ENCODE peak calls at places on chromosomes 12 and 14, in four cellular contexts. One of them, this sample, is unnamed.

GRCh38 chr14:101198398-101199027 is 295.0 kb upstream of the RTL1 start:
- DNase-seq in IMR-90: no peak
- DNase-seq in upper lobe of left lung: peak; percentile 64
- DNase-seq in vagina: peak; percentile 67
- DNase-seq in this sample: peak; percentile 30

GRCh38 chr12:6699989-6700645 is 498 bp downstream of the PIANP start:
- DNase-seq in IMR-90: no peak
- DNase-seq in upper lobe of left lung: peak; percentile 74
- DNase-seq in vagina: no peak
- DNase-seq in this sample: no peak

GRCh38 chr12:122031342-122032216 is 9.9 kb downstream of the BCL7A start:
- DNase-seq in IMR-90: no peak
- DNase-seq in upper lobe of left lung: no peak
- DNase-seq in vagina: no peak
- DNase-seq in this sample: no peak

GRCh38 chr14:76201162-76201561 is 49.4 kb downstream of the GPATCH2L start:
- DNase-seq in IMR-90: peak; percentile 98
- DNase-seq in upper lobe of left lung: no peak
- DNase-seq in vagina: no peak
- DNase-seq in this sample: no peak

GRCh38 chr12:125121095-125121494 is 55.9 kb downstream of the AACS start:
- DNase-seq in IMR-90: no peak
- DNase-seq in upper lobe of left lung: no peak
- DNase-seq in vagina: no peak
- DNase-seq in this sample: no peak

GRCh38 chr12:113056381-113056630 is 224 bp upstream of the DTX1 start:
- DNase-seq in IMR-90: no peak
- DNase-seq in upper lobe of left lung: no peak
- DNase-seq in vagina: no peak
- DNase-seq in this sample: no peak

GRCh38 chr12:51471465-51471864 is 46.8 kb downstream of the SLC4A8 start:
- DNase-seq in IMR-90: no peak
- DNase-seq in upper lobe of left lung: no peak
- DNase-seq in vagina: no peak
- DNase-seq in this sample: no peak

GRCh38 chr12:70486588-70486987 is 120.5 kb downstream of the KCNMB4 start:
- DNase-seq in IMR-90: no peak
- DNase-seq in upper lobe of left lung: no peak
- DNase-seq in vagina: no peak
- DNase-seq in this sample: no peak

GRCh38 chr12:913919-914718 is 35.4 kb downstream of the RAD52 start:
- DNase-seq in IMR-90: peak; percentile 91
- DNase-seq in upper lobe of left lung: no peak
- DNase-seq in vagina: no peak
- DNase-seq in this sample: no peak

GRCh38 chr12:91326043-91327027 is 143.7 kb upstream of the DCN start:
- DNase-seq in IMR-90: peak; percentile 75
- DNase-seq in upper lobe of left lung: no peak
- DNase-seq in vagina: no peak
- DNase-seq in this sample: no peak

GRCh38 chr12:130156652-130157275 is 5.5 kb upstream of the FZD10 start:
- DNase-seq in IMR-90: no peak
- DNase-seq in upper lobe of left lung: no peak
- DNase-seq in vagina: no peak
- DNase-seq in this sample: no peak

GRCh38 chr14:74867673-74868072 is 8.3 kb downstream of the PROX2 start:
- DNase-seq in IMR-90: peak; percentile 28
- DNase-seq in upper lobe of left lung: no peak
- DNase-seq in vagina: peak; percentile 40
- DNase-seq in this sample: peak; percentile 48

GRCh38 chr14:39203659-39204606 is 28.9 kb downstream of the PNN start:
- DNase-seq in IMR-90: no peak
- DNase-seq in upper lobe of left lung: no peak
- DNase-seq in vagina: no peak
- DNase-seq in this sample: no peak

GRCh38 chr14:97138801-97139200 is 341.6 kb downstream of the VRK1 start:
- DNase-seq in IMR-90: no peak
- DNase-seq in upper lobe of left lung: no peak
- DNase-seq in vagina: no peak
- DNase-seq in this sample: no peak

GRCh38 chr12:109586385-109587296 is 13.0 kb downstream of the MVK start:
- DNase-seq in IMR-90: no peak
- DNase-seq in upper lobe of left lung: no peak
- DNase-seq in vagina: no peak
- DNase-seq in this sample: no peak

GRCh38 chr12:109423392-109423791 is 53.7 kb downstream of the KCTD10 start:
- DNase-seq in IMR-90: no peak
- DNase-seq in upper lobe of left lung: no peak
- DNase-seq in vagina: no peak
- DNase-seq in this sample: no peak

GRCh38 chr12:11981174-11981733 is 89.5 kb upstream of the BCL2L14 start:
- DNase-seq in IMR-90: no peak
- DNase-seq in upper lobe of left lung: no peak
- DNase-seq in vagina: no peak
- DNase-seq in this sample: no peak

GRCh38 chr12:6684609-6685008 is 4.6 kb downstream of the ZNF384 start:
- DNase-seq in IMR-90: peak; percentile 16
- DNase-seq in upper lobe of left lung: no peak
- DNase-seq in vagina: no peak
- DNase-seq in this sample: no peak

GRCh38 chr14:99516156-99517045 is 35.2 kb downstream of the CCNK start:
- DNase-seq in IMR-90: no peak
- DNase-seq in upper lobe of left lung: peak; percentile 63
- DNase-seq in vagina: no peak
- DNase-seq in this sample: peak; percentile 46

GRCh38 chr12:79643821-79644220 is 46.9 kb downstream of the PAWR start:
- DNase-seq in IMR-90: no peak
- DNase-seq in upper lobe of left lung: no peak
- DNase-seq in vagina: no peak
- DNase-seq in this sample: no peak

GRCh38 chr12:53486730-53487487 is 12.3 kb downstream of the MAP3K12 start:
- DNase-seq in IMR-90: no peak
- DNase-seq in upper lobe of left lung: peak; percentile 52
- DNase-seq in vagina: no peak
- DNase-seq in this sample: no peak

GRCh38 chr14:24269368-24269767 is 2.0 kb downstream of the RABGGTA start:
- DNase-seq in IMR-90: no peak
- DNase-seq in upper lobe of left lung: peak; percentile 48
- DNase-seq in vagina: no peak
- DNase-seq in this sample: no peak

GRCh38 chr14:31090872-31091764 is 64.9 kb upstream of the STRN3 start:
- DNase-seq in IMR-90: peak; percentile 97
- DNase-seq in upper lobe of left lung: no peak
- DNase-seq in vagina: peak; percentile 97
- DNase-seq in this sample: peak; percentile 26

GRCh38 chr14:50399251-50400032 is 2.8 kb upstream of the CDKL1 start:
- DNase-seq in IMR-90: peak; percentile 39
- DNase-seq in upper lobe of left lung: no peak
- DNase-seq in vagina: peak; percentile 42
- DNase-seq in this sample: no peak

GRCh38 chr14:50397461-50398196 is 948 bp upstream of the CDKL1 start:
- DNase-seq in IMR-90: no peak
- DNase-seq in upper lobe of left lung: no peak
- DNase-seq in vagina: peak; percentile 85
- DNase-seq in this sample: no peak

GRCh38 chr14:50395448-50395847 is 1.2 kb downstream of the CDKL1 start:
- DNase-seq in IMR-90: no peak
- DNase-seq in upper lobe of left lung: no peak
- DNase-seq in vagina: peak; percentile 67
- DNase-seq in this sample: no peak

GRCh38 chr14:50394713-50395112 is 2.0 kb downstream of the CDKL1 start:
- DNase-seq in IMR-90: no peak
- DNase-seq in upper lobe of left lung: no peak
- DNase-seq in vagina: peak; percentile 27
- DNase-seq in this sample: no peak

DNA sequence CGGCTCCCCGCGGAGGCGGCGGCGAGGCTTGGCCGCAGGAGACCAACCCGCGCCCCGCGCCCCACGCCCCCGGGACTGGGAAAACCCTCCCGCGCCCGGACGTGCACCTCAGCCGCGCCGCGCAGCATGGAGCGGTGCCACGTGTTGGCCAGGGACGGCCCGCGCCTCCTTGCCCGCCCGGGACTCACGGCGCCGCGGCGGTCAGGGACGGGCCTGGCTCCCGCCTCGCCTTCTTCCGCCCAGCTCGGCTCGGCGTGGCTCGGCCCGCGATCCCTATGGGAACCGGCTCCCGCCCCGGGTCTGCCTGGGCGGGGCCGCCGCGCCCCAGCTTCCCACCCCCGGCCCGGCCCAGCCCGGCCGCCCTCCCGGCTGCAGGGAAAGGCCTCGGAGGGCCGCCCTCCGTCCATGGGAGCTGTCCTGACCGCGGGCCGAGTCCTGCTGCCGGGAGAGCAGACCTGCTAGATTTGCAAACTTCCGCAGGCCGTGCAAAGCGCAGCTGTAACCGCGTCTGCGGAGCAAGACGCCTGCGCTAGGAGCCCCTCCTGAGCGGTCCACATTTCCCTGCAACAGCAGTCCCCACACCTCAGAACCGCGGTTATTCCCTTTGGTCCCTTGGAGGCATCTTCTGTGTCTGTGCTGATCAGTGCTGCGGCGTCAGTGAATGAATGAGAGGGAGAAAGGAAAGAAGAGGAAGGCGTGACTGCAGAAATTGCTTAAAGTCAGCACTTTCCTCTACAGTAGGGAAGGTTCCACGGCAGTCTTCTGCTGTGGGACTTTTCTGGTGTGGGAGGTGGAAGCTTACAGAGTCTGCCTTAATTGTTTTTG is at the start of gene CDKL1:
- DNase-seq in IMR-90: peak; percentile 70
- DNase-seq in upper lobe of left lung: peak; percentile 94
- DNase-seq in vagina: peak; percentile 88
- DNase-seq in this sample: peak; percentile 57
- TF ChIP-seq POLR2A in IMR-90: no peak
- TF ChIP-seq POLR2A in upper lobe of left lung: peak; percentile 55
- TF ChIP-seq POLR2A in vagina: peak; percentile 7
- TF ChIP-seq POLR2A in this sample: no peak

GRCh38 chr12:46363582-46364299 is 8.8 kb downstream of the SLC38A2 start:
- DNase-seq in IMR-90: no peak
- DNase-seq in upper lobe of left lung: no peak
- DNase-seq in vagina: no peak
- DNase-seq in this sample: no peak
- H3K27ac ChIP-seq in IMR-90: no peak overlapping the region
- H3K27ac ChIP-seq in upper lobe of left lung: no peak overlapping the region
- H3K27ac ChIP-seq in vagina: no peak overlapping the region
- H3K27ac ChIP-seq in this sample: no peak overlapping the region

GRCh38 chr14:102508410-102508773 is 1.2 kb downstream of the ANKRD9 start:
- DNase-seq in IMR-90: no peak
- DNase-seq in upper lobe of left lung: peak; percentile 79
- DNase-seq in vagina: no peak
- DNase-seq in this sample: no peak

GRCh38 chr14:102508774-102509743 is 517 bp downstream of the ANKRD9 start:
- DNase-seq in IMR-90: peak; percentile 41
- DNase-seq in upper lobe of left lung: peak; percentile 94
- DNase-seq in vagina: no peak
- DNase-seq in this sample: peak; percentile 49

GRCh38 chr14:102510616-102511520 is 1.3 kb upstream of the ANKRD9 start:
- DNase-seq in IMR-90: no peak
- DNase-seq in upper lobe of left lung: peak; percentile 84
- DNase-seq in vagina: no peak
- DNase-seq in this sample: no peak

GRCh38 chr14:102511538-102511937 is 2.0 kb upstream of the ANKRD9 start:
- DNase-seq in IMR-90: no peak
- DNase-seq in upper lobe of left lung: no peak
- DNase-seq in vagina: no peak
- DNase-seq in this sample: no peak

DNA sequence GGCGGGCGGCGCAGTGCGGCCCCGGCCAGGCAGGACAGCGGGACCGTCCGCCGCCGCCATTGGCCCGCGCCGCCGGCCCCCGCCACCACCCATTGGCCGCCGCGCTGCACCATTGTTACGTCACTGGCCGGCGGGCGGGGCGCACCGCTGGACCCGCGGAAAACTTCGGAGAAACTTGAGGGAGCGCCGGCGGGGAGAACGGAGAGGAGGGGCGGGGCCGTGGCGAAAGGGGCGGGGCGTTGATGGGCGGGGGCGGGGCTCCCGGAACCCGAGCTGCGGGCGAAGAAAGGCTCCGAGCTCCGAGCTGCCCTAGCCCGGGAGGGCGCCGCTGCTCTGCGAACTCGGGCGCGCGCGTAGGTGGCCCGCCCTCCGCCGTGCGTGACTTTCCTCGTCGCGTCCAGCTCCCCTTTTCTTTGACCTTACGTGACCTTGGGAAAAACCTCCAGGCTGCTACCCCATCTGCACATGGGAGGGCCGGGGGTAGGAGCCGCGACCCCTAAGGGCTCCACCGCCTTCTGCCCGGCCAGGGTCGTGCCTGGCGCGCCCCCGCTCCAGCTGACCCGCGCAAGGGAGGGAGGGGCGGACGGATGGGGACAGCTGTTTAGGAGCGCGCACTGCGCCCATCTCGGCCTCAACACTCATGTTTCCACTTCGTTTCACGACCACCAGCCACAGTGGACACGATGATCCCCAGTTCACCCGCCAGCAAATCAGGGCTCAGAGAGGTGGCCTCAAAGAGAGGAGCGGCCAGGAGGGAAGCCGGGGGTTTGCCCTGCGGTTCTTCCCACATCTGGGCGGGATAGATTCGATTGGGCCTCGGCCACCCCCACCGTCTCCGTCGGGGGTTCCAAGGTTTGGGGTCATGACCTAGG is at the start of gene ANKRD9:
- DNase-seq in IMR-90: peak; percentile 89
- DNase-seq in upper lobe of left lung: peak; percentile 99
- DNase-seq in vagina: no peak
- DNase-seq in this sample: peak; percentile 94
- TF ChIP-seq POLR2A in IMR-90: no peak
- TF ChIP-seq POLR2A in upper lobe of left lung: peak; percentile 60
- TF ChIP-seq POLR2A in vagina: peak; percentile 37
- TF ChIP-seq POLR2A in this sample: no peak

GRCh38 chr14:63178912-63179311 is 25.3 kb upstream of the RHOJ start:
- DNase-seq in IMR-90: peak; percentile 46
- DNase-seq in upper lobe of left lung: no peak
- DNase-seq in vagina: no peak
- DNase-seq in this sample: no peak
- H3K27ac ChIP-seq in IMR-90: no peak overlapping the region
- H3K27ac ChIP-seq in upper lobe of left lung: no peak overlapping the region
- H3K27ac ChIP-seq in vagina: peak overlapping the region; percentile 60
- H3K27ac ChIP-seq in this sample: peak overlapping the region; percentile 22

This sample was measured in breast epithelium.